ENCODE peak calls at places on chromosomes 4 and X, in seven cellular contexts. P, F, D, R, A, M and J are unnamed samples.

GRCh38 chrX:111467896-111468295 is 43.5 kb upstream of the SERTM2 start:
- DNase-seq in P (no peak), F (no peak), D (no peak), R (no peak), A (no peak), M (no peak), J (no peak)

GRCh38 chrX:9310596-9310995 is 154.3 kb upstream of the TBL1X start:
- DNase-seq in P (no peak), F (no peak), D (peak), R (no peak), A (no peak), M (no peak), J (no peak)

GRCh38 chr4:108081251-108081650 is 87.5 kb downstream of the LEF1 start:
- DNase-seq in P (no peak), F (no peak), D (no peak), R (peak), A (no peak), M (no peak), J (no peak)

GRCh38 chr4:93788712-93789111 is 39.8 kb upstream of the ATOH1 start:
- DNase-seq in P (no peak), F (no peak), D (peak), R (no peak), A (peak), M (no peak), J (peak)

GRCh38 chrX:11893933-11894710 is 136.1 kb downstream of the MSL3 start:
- DNase-seq in P (no peak), F (no peak), D (no peak), R (no peak), A (no peak), M (no peak), J (no peak)

GRCh38 chr4:102449751-102450352 is 51.3 kb upstream of the NFKB1 start:
- DNase-seq in P (peak), F (no peak), D (peak), R (peak), A (peak), M (no peak), J (peak)

GRCh38 chrX:48715066-48715465 is 18.5 kb downstream of the SUV39H1 start:
- DNase-seq in P (no peak), F (no peak), D (peak), R (no peak), A (no peak), M (no peak), J (no peak)

GRCh38 chr4:127140306-127140705 is 492.5 kb upstream of the INTU start:
- DNase-seq in P (no peak), F (no peak), D (peak), R (no peak), A (peak), M (no peak), J (no peak)

GRCh38 chrX:39022106-39022505 is 220.8 kb downstream of the MID1IP1 start:
- DNase-seq in P (no peak), F (no peak), D (no peak), R (no peak), A (no peak), M (no peak), J (no peak)

GRCh38 chr4:4424499-4425115 is 37.7 kb downstream of the NSG1 start:
- DNase-seq in P (no peak), F (no peak), D (no peak), R (no peak), A (no peak), M (no peak), J (no peak)

GRCh38 chr4:71239365-71239764 is 99.5 kb upstream of the SLC4A4 start:
- DNase-seq in P (no peak), F (no peak), D (peak), R (no peak), A (no peak), M (no peak), J (no peak)

GRCh38 chr4:61992351-61992750 is 792.2 kb downstream of the ADGRL3 start:
- DNase-seq in P (no peak), F (peak), D (no peak), R (no peak), A (no peak), M (no peak), J (no peak)

GRCh38 chr4:2366252-2367192 is 51.9 kb downstream of the ZFYVE28 start:
- DNase-seq in P (no peak), F (no peak), D (no peak), R (no peak), A (no peak), M (no peak), J (no peak)

GRCh38 chrX:125782184-125782583 is 383.9 kb downstream of the DCAF12L2 start:
- DNase-seq in P (no peak), F (no peak), D (no peak), R (no peak), A (no peak), M (no peak), J (no peak)

GRCh38 chr4:36399762-36400353 is 118.4 kb downstream of the DTHD1 start:
- DNase-seq in P (no peak), F (no peak), D (no peak), R (peak), A (no peak), M (no peak), J (no peak)

GRCh38 chr4:182188622-182189021 is 54.6 kb upstream of the TENM3 start:
- DNase-seq in P (no peak), F (no peak), D (peak), R (no peak), A (no peak), M (no peak), J (no peak)

GRCh38 chr4:23857353-23857752 is 32.5 kb downstream of the PPARGC1A start:
- DNase-seq in P (no peak), F (no peak), D (peak), R (no peak), A (no peak), M (no peak), J (peak)

GRCh38 chrX:136711147-136711546 is 63.2 kb downstream of the CD40LG start:
- DNase-seq in P (no peak), F (peak), D (peak), R (no peak), A (peak), M (no peak), J (peak)

GRCh38 chr4:38323141-38323634 is 340.8 kb upstream of the KLF3 start:
- DNase-seq in P (no peak), F (no peak), D (peak), R (no peak), A (no peak), M (no peak), J (no peak)

GRCh38 chr4:123559955-123560669 is 163.5 kb downstream of the SPRY1 start:
- DNase-seq in P (no peak), F (no peak), D (no peak), R (no peak), A (no peak), M (no peak), J (peak)

GRCh38 chr4:90545380-90545779 is 418.2 kb downstream of the CCSER1 start:
- DNase-seq in P (no peak), F (no peak), D (no peak), R (no peak), A (no peak), M (no peak), J (no peak)

GRCh38 chrX:133412246-133412645 is 3.0 kb downstream of the GPC4 start:
- DNase-seq in P (no peak), F (no peak), D (peak), R (no peak), A (no peak), M (no peak), J (no peak)

GRCh38 chr4:11805837-11806236 is 377.1 kb upstream of the HS3ST1 start:
- DNase-seq in P (no peak), F (no peak), D (peak), R (no peak), A (peak), M (peak), J (peak)

GRCh38 chrX:11724122-11725017 is 33.7 kb upstream of the MSL3 start:
- DNase-seq in P (no peak), F (no peak), D (peak), R (peak), A (peak), M (no peak), J (peak)